ENCODE peak calls at places on chromosomes 13 and 19, in ten cellular contexts. E, N, B, C, Q, W, Z, G, T and I are unnamed samples.

GRCh38 chr19:46213156-46213555 is 16.4 kb upstream of the IGFL1 start:
- DNase-seq in C (no peak), Q (no peak), N (no peak), G (no peak), B (no peak), W (no peak), T (no peak), Z (no peak), E (no peak), I (no peak)

GRCh38 chr13:36420437-36420891 is 11.8 kb upstream of the CCNA1 start:
- DNase-seq in Z (peak; percentile 62), W (peak; percentile 61), E (peak; percentile 92), B (peak; percentile 92), Q (peak; percentile 90), T (peak; percentile 82), C (peak; percentile 83), G (peak; percentile 89), N (peak; percentile 81), I (peak; percentile 68)

GRCh38 chr19:8631425-8631819 is 989 bp downstream of the NFILZ start:
- DNase-seq in G (peak; percentile 96), Q (peak; percentile 47), E (no peak), Z (no peak), N (no peak), W (no peak), C (peak; percentile 87), T (peak; percentile 57), B (peak; percentile 86), I (no peak)

GRCh38 chr19:20513179-20513934 is 52.2 kb downstream of the ZNF737 start:
- DNase-seq in E (no peak), B (no peak), Z (no peak), W (no peak), G (no peak), T (no peak), C (no peak), N (no peak), Q (no peak), I (no peak)

GRCh38 chr13:41909524-41909923 is 51.4 kb downstream of the VWA8 start:
- DNase-seq in W (no peak), Z (peak; percentile 71), B (no peak), G (no peak), Q (no peak), C (no peak), N (no peak), T (no peak), E (no peak), I (no peak)

GRCh38 chr19:5184930-5185329 is 155.7 kb downstream of the PTPRS start:
- DNase-seq in B (no peak), G (no peak), T (no peak), N (no peak), E (no peak), W (no peak), C (no peak), Z (no peak), Q (no peak), I (no peak)

GRCh38 chr13:93963266-93964131 is 516.0 kb downstream of the DCT start:
- DNase-seq in B (peak; percentile 56), E (no peak), C (no peak), T (peak; percentile 45), W (peak; percentile 74), N (peak; percentile 73), Q (peak; percentile 82), G (peak; percentile 78), Z (no peak), I (no peak)

GRCh38 chr19:4861147-4861546 is 6.3 kb downstream of the PLIN3 start:
- DNase-seq in C (no peak), Q (no peak), G (peak; percentile 23), N (peak; percentile 19), E (no peak), B (peak; percentile 35), W (no peak), T (no peak), Z (no peak), I (peak; percentile 73)

GRCh38 chr19:19305696-19306095 is 14.6 kb downstream of the SUGP1 start:
- DNase-seq in N (no peak), G (no peak), Q (no peak), W (no peak), Z (no peak), T (no peak), E (no peak), C (no peak), B (no peak), I (no peak)

GRCh38 chr13:48275507-48275906 is 28.0 kb upstream of the RB1 start:
- DNase-seq in Z (no peak), N (no peak), T (peak; percentile 8), E (no peak), B (no peak), C (no peak), Q (no peak), W (no peak), G (no peak), I (no peak)

GRCh38 chr19:14019100-14019499 is 8.8 kb upstream of the RLN3 start:
- DNase-seq in Z (no peak), C (no peak), E (no peak), B (no peak), T (no peak), Q (no peak), N (no peak), W (no peak), G (no peak), I (no peak)

GRCh38 chr19:50668416-50669318 is 19.4 kb downstream of the C19orf81 start:
- DNase-seq in E (no peak), W (no peak), B (no peak), Z (no peak), C (peak; percentile 39), G (no peak), N (no peak), T (no peak), Q (no peak), I (no peak)
- H3K4me3 ChIP-seq in E (no peak overlapping the region), W (no peak overlapping the region), B (no peak overlapping the region), Z (no peak overlapping the region), C (peak overlapping the region; percentile 15), G (no peak overlapping the region), N (no peak overlapping the region), T (no peak overlapping the region), Q (no peak overlapping the region), I (no peak overlapping the region)

GRCh38 chr13:111116830-111117229 is 1.7 kb downstream of the ARHGEF7 start:
- DNase-seq in Z (no peak), Q (no peak), C (no peak), W (peak; percentile 51), T (peak; percentile 69), B (no peak), N (no peak), E (no peak), G (no peak), I (no peak)
- H3K4me3 ChIP-seq in Z (no peak overlapping the region), Q (no peak overlapping the region), C (peak overlapping the region; percentile 76), W (no peak overlapping the region), T (no peak overlapping the region), B (no peak overlapping the region), N (no peak overlapping the region), E (no peak overlapping the region), G (no peak overlapping the region), I (no peak overlapping the region)

GRCh38 chr19:58529405-58529804 is 9.8 kb upstream of the ZBTB45 start:
- DNase-seq in Z (no peak), E (no peak), T (no peak), W (no peak), B (no peak), G (no peak), C (no peak), Q (no peak), N (no peak), I (no peak)
- H3K4me3 ChIP-seq in Z (no peak overlapping the region), E (no peak overlapping the region), T (no peak overlapping the region), W (no peak overlapping the region), B (no peak overlapping the region), G (no peak overlapping the region), C (no peak overlapping the region), Q (no peak overlapping the region), N (no peak overlapping the region), I (no peak overlapping the region)

GRCh38 chr19:18096258-18096657 is 1.3 kb upstream of the MAST3 start:
- DNase-seq in G (no peak), E (no peak), N (no peak), T (no peak), C (no peak), Z (no peak), B (no peak), W (no peak), Q (no peak), I (no peak)
- H3K4me3 ChIP-seq in G (no peak overlapping the region), E (no peak overlapping the region), N (no peak overlapping the region), T (no peak overlapping the region), C (no peak overlapping the region), Z (no peak overlapping the region), B (no peak overlapping the region), W (no peak overlapping the region), Q (no peak overlapping the region), I (no peak overlapping the region)

GRCh38 chr13:29484796-29485195 is 110.7 kb downstream of the SLC7A1 start:
- DNase-seq in Q (no peak), B (no peak), W (no peak), E (no peak), N (no peak), C (no peak), Z (no peak), T (no peak), G (no peak), I (no peak)

GRCh38 chr13:29482504-29482903 is 113.0 kb downstream of the SLC7A1 start:
- DNase-seq in C (no peak), N (no peak), E (no peak), W (no peak), G (no peak), B (no peak), T (no peak), Q (no peak), Z (no peak), I (no peak)

GRCh38 chr13:29481603-29482002 is 113.9 kb downstream of the SLC7A1 start:
- DNase-seq in G (no peak), C (no peak), W (no peak), Z (no peak), N (no peak), Q (no peak), B (no peak), E (no peak), T (no peak), I (no peak)

GRCh38 chr13:29484236-29484635 is 111.3 kb downstream of the SLC7A1 start:
- DNase-seq in N (no peak), G (no peak), C (peak; percentile 61), E (peak; percentile 80), T (no peak), Z (no peak), B (peak; percentile 95), W (no peak), Q (no peak), I (no peak)

DNA sequence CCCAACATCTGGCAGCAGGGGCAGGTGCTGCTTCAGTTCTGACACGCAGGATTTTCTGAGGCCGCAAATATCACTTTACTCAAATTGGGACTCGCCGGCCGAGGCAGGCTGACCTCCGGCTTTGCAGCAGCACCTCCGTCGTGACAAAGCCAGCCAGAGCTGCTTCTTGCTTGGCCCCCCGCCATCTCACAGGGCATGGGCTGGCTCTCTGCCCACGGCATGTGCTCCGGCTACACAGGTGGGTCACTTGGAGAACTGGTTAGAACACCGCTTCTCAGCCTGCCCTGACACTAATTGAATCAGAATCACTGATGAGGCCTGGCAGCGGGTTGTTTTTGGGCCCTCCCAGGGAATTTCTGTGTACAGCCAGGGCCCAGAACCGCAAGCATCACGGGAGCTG is 112.3 kb downstream of the SLC7A1 start:
- DNase-seq in W (no peak), C (no peak), Z (no peak), G (no peak), N (no peak), Q (no peak), T (no peak), E (no peak), B (no peak), I (no peak)
- H3K4me3 ChIP-seq in W (no peak overlapping the region), C (no peak overlapping the region), Z (no peak overlapping the region), G (no peak overlapping the region), N (no peak overlapping the region), Q (no peak overlapping the region), T (no peak overlapping the region), E (no peak overlapping the region), B (no peak overlapping the region), I (no peak overlapping the region)